ENCODE peak calls at places on chromosomes 12 and 14, in seven cellular contexts. One of them, this sample, is unnamed.

GRCh38 chr14:104227806-104228205 is 89.4 kb downstream of the KIF26A start:
- DNase-seq in stimulated activated CD8-positive, alpha-beta memory T cell treated with anti-CD3 and anti-CD28 coated beads, Interleukin-4, amount 100 ng/mL, for 24 hours: no peak
- DNase-seq in stomach: no peak
- DNase-seq in NCI-H2171: no peak
- DNase-seq in RWPE1: no peak
- DNase-seq in activated T-helper 1 cell treated with anti-CD3 and anti-CD28 coated beads, Interleukin-12 subunit alpha, Interleukin-12 subunit beta, Interleukin-2, Interleukin-4 antibody, amounts not matched to agents 30 ng/mL and 10 ng/mL and 1 ng/mL, durations not matched to agents 14 hours and 24 hours and 36 hours: no peak
- DNase-seq in GM23248: no peak
- DNase-seq in this sample: no peak

GRCh38 chr12:53055471-53056266 is 5.8 kb downstream of the TNS2 start:
- DNase-seq in stimulated activated CD8-positive, alpha-beta memory T cell treated with anti-CD3 and anti-CD28 coated beads, Interleukin-4, amount 100 ng/mL, for 24 hours: no peak
- DNase-seq in stomach: no peak
- DNase-seq in NCI-H2171: no peak
- DNase-seq in RWPE1: no peak
- DNase-seq in activated T-helper 1 cell treated with anti-CD3 and anti-CD28 coated beads, Interleukin-12 subunit alpha, Interleukin-12 subunit beta, Interleukin-2, Interleukin-4 antibody, amounts not matched to agents 30 ng/mL and 10 ng/mL and 1 ng/mL, durations not matched to agents 14 hours and 24 hours and 36 hours: no peak
- DNase-seq in GM23248: no peak
- DNase-seq in this sample: no peak

GRCh38 chr14:57889245-57889644 is 23.4 kb upstream of the SLC35F4 start:
- DNase-seq in stimulated activated CD8-positive, alpha-beta memory T cell treated with anti-CD3 and anti-CD28 coated beads, Interleukin-4, amount 100 ng/mL, for 24 hours: no peak
- DNase-seq in stomach: peak
- DNase-seq in NCI-H2171: no peak
- DNase-seq in RWPE1: peak
- DNase-seq in activated T-helper 1 cell treated with anti-CD3 and anti-CD28 coated beads, Interleukin-12 subunit alpha, Interleukin-12 subunit beta, Interleukin-2, Interleukin-4 antibody, amounts not matched to agents 30 ng/mL and 10 ng/mL and 1 ng/mL, durations not matched to agents 14 hours and 24 hours and 36 hours: no peak
- DNase-seq in GM23248: peak
- DNase-seq in this sample: peak

GRCh38 chr14:88551094-88551870 is 3.5 kb downstream of the PTPN21 start:
- DNase-seq in stimulated activated CD8-positive, alpha-beta memory T cell treated with anti-CD3 and anti-CD28 coated beads, Interleukin-4, amount 100 ng/mL, for 24 hours: peak
- DNase-seq in stomach: peak
- DNase-seq in NCI-H2171: peak
- DNase-seq in RWPE1: peak
- DNase-seq in activated T-helper 1 cell treated with anti-CD3 and anti-CD28 coated beads, Interleukin-12 subunit alpha, Interleukin-12 subunit beta, Interleukin-2, Interleukin-4 antibody, amounts not matched to agents 30 ng/mL and 10 ng/mL and 1 ng/mL, durations not matched to agents 14 hours and 24 hours and 36 hours: peak
- DNase-seq in GM23248: peak
- DNase-seq in this sample: peak

GRCh38 chr12:53123578-53124351 is 20.5 kb downstream of the SOAT2 start:
- DNase-seq in stimulated activated CD8-positive, alpha-beta memory T cell treated with anti-CD3 and anti-CD28 coated beads, Interleukin-4, amount 100 ng/mL, for 24 hours: no peak
- DNase-seq in stomach: no peak
- DNase-seq in NCI-H2171: no peak
- DNase-seq in RWPE1: no peak
- DNase-seq in activated T-helper 1 cell treated with anti-CD3 and anti-CD28 coated beads, Interleukin-12 subunit alpha, Interleukin-12 subunit beta, Interleukin-2, Interleukin-4 antibody, amounts not matched to agents 30 ng/mL and 10 ng/mL and 1 ng/mL, durations not matched to agents 14 hours and 24 hours and 36 hours: no peak
- DNase-seq in GM23248: peak
- DNase-seq in this sample: no peak

GRCh38 chr14:66139432-66139831 is 346.7 kb upstream of the CCDC196 start:
- DNase-seq in stimulated activated CD8-positive, alpha-beta memory T cell treated with anti-CD3 and anti-CD28 coated beads, Interleukin-4, amount 100 ng/mL, for 24 hours: no peak
- DNase-seq in stomach: no peak
- DNase-seq in NCI-H2171: no peak
- DNase-seq in RWPE1: no peak
- DNase-seq in activated T-helper 1 cell treated with anti-CD3 and anti-CD28 coated beads, Interleukin-12 subunit alpha, Interleukin-12 subunit beta, Interleukin-2, Interleukin-4 antibody, amounts not matched to agents 30 ng/mL and 10 ng/mL and 1 ng/mL, durations not matched to agents 14 hours and 24 hours and 36 hours: no peak
- DNase-seq in GM23248: no peak
- DNase-seq in this sample: no peak

GRCh38 chr12:48351022-48351708 is 446 bp upstream of the ZNF641 start:
- DNase-seq in stimulated activated CD8-positive, alpha-beta memory T cell treated with anti-CD3 and anti-CD28 coated beads, Interleukin-4, amount 100 ng/mL, for 24 hours: no peak
- DNase-seq in stomach: peak
- DNase-seq in NCI-H2171: no peak
- DNase-seq in RWPE1: peak
- DNase-seq in activated T-helper 1 cell treated with anti-CD3 and anti-CD28 coated beads, Interleukin-12 subunit alpha, Interleukin-12 subunit beta, Interleukin-2, Interleukin-4 antibody, amounts not matched to agents 30 ng/mL and 10 ng/mL and 1 ng/mL, durations not matched to agents 14 hours and 24 hours and 36 hours: no peak
- DNase-seq in GM23248: peak
- DNase-seq in this sample: peak

GRCh38 chr12:64824500-64825142 is at the start of gene TBC1D30:
- DNase-seq in stimulated activated CD8-positive, alpha-beta memory T cell treated with anti-CD3 and anti-CD28 coated beads, Interleukin-4, amount 100 ng/mL, for 24 hours: peak
- DNase-seq in stomach: no peak
- DNase-seq in NCI-H2171: peak
- DNase-seq in RWPE1: no peak
- DNase-seq in activated T-helper 1 cell treated with anti-CD3 and anti-CD28 coated beads, Interleukin-12 subunit alpha, Interleukin-12 subunit beta, Interleukin-2, Interleukin-4 antibody, amounts not matched to agents 30 ng/mL and 10 ng/mL and 1 ng/mL, durations not matched to agents 14 hours and 24 hours and 36 hours: peak
- DNase-seq in GM23248: peak
- DNase-seq in this sample: peak

GRCh38 chr14:52917732-52918131 is 33.1 kb downstream of the FERMT2 start:
- DNase-seq in stimulated activated CD8-positive, alpha-beta memory T cell treated with anti-CD3 and anti-CD28 coated beads, Interleukin-4, amount 100 ng/mL, for 24 hours: no peak
- DNase-seq in stomach: no peak
- DNase-seq in NCI-H2171: no peak
- DNase-seq in RWPE1: no peak
- DNase-seq in activated T-helper 1 cell treated with anti-CD3 and anti-CD28 coated beads, Interleukin-12 subunit alpha, Interleukin-12 subunit beta, Interleukin-2, Interleukin-4 antibody, amounts not matched to agents 30 ng/mL and 10 ng/mL and 1 ng/mL, durations not matched to agents 14 hours and 24 hours and 36 hours: no peak
- DNase-seq in GM23248: peak
- DNase-seq in this sample: no peak

GRCh38 chr14:90072350-90072749 is 10.6 kb downstream of the KCNK13 start:
- DNase-seq in stimulated activated CD8-positive, alpha-beta memory T cell treated with anti-CD3 and anti-CD28 coated beads, Interleukin-4, amount 100 ng/mL, for 24 hours: no peak
- DNase-seq in stomach: no peak
- DNase-seq in NCI-H2171: no peak
- DNase-seq in RWPE1: no peak
- DNase-seq in activated T-helper 1 cell treated with anti-CD3 and anti-CD28 coated beads, Interleukin-12 subunit alpha, Interleukin-12 subunit beta, Interleukin-2, Interleukin-4 antibody, amounts not matched to agents 30 ng/mL and 10 ng/mL and 1 ng/mL, durations not matched to agents 14 hours and 24 hours and 36 hours: no peak
- DNase-seq in GM23248: no peak
- DNase-seq in this sample: peak

GRCh38 chr12:33438890-33439586 is 581 bp downstream of the SYT10 start:
- DNase-seq in stimulated activated CD8-positive, alpha-beta memory T cell treated with anti-CD3 and anti-CD28 coated beads, Interleukin-4, amount 100 ng/mL, for 24 hours: no peak
- DNase-seq in stomach: no peak
- DNase-seq in NCI-H2171: no peak
- DNase-seq in RWPE1: peak
- DNase-seq in activated T-helper 1 cell treated with anti-CD3 and anti-CD28 coated beads, Interleukin-12 subunit alpha, Interleukin-12 subunit beta, Interleukin-2, Interleukin-4 antibody, amounts not matched to agents 30 ng/mL and 10 ng/mL and 1 ng/mL, durations not matched to agents 14 hours and 24 hours and 36 hours: no peak
- DNase-seq in GM23248: peak
- DNase-seq in this sample: peak